ENCODE peak calls at places on chromosomes 16 and 17, in eight cellular contexts. U, R, C, E, S, D, T and K are unnamed samples. For H3K36me3, the result is how much of the 10 kb centered on the place peaks cover.

GRCh38 chr17:27315322-27315721 is 21.4 kb downstream of the WSB1 start:
- DNase-seq in T (no peak), R (peak), S (no peak), E (no peak), D (peak), C (no peak), U (no peak), K (no peak)

GRCh38 chr17:56431736-56432135 is 161.8 kb upstream of the NOG start:
- DNase-seq in U (no peak), T (peak), S (no peak), D (peak), R (no peak), E (no peak), C (no peak), K (no peak)

GRCh38 chr17:71580220-71580619 is 540.6 kb upstream of the SOX9 start:
- DNase-seq in U (no peak), R (no peak), D (no peak), T (no peak), E (no peak), C (no peak), S (no peak), K (no peak)

GRCh38 chr17:17236295-17237025 is 508 bp downstream of the FLCN start:
- DNase-seq in E (no peak), R (peak), S (peak), U (no peak), D (peak), C (peak), T (peak), K (peak)

GRCh38 chr17:27571563-27572129 is 59.3 kb upstream of the LGALS9 start:
- DNase-seq in R (no peak), E (no peak), U (no peak), S (no peak), T (no peak), D (no peak), C (no peak), K (no peak)

GRCh38 chr17:74862108-74862901 is 2.6 kb upstream of the GRIN2C start:
- DNase-seq in S (peak), U (peak), D (peak), C (no peak), E (peak), T (peak), R (peak), K (peak)

GRCh38 chr17:80948961-80949450 is 42.6 kb upstream of the CHMP6 start:
- DNase-seq in T (no peak), S (no peak), C (no peak), U (no peak), D (no peak), R (no peak), E (peak), K (no peak)

GRCh38 chr17:81143200-81143527 is 22.1 kb upstream of the PVALEF start:
- DNase-seq in S (no peak), E (no peak), T (no peak), D (no peak), R (no peak), C (no peak), U (no peak), K (no peak)

GRCh38 chr16:12188674-12189249 is 212.2 kb downstream of the SNX29 start:
- DNase-seq in E (no peak), S (no peak), U (no peak), T (no peak), R (no peak), C (peak), D (peak), K (no peak)

GRCh38 chr16:5905935-5906334 is 808.3 kb upstream of the EEF2KMT start:
- DNase-seq in D (no peak), T (no peak), C (no peak), U (no peak), E (no peak), R (no peak), S (no peak), K (no peak)

GRCh38 chr17:75552847-75553552 is 27.5 kb downstream of the LLGL2 start:
- DNase-seq in C (no peak), S (no peak), D (no peak), T (peak), E (no peak), U (no peak), R (no peak), K (no peak)

GRCh38 chr17:46060461-46060860 is 61.4 kb downstream of the STH start:
- DNase-seq in R (no peak), D (no peak), E (no peak), T (no peak), U (no peak), S (no peak), C (no peak), K (no peak)

GRCh38 chr16:88356727-88357199 is 26.0 kb upstream of the ZNF469 start:
- DNase-seq in U (no peak), R (no peak), S (no peak), D (no peak), E (peak), T (no peak), C (no peak), K (no peak)

GRCh38 chr17:73787036-73787720 is 142.9 kb upstream of the SDK2 start:
- DNase-seq in D (no peak), U (no peak), E (no peak), R (no peak), S (no peak), T (peak), C (no peak), K (no peak)

GRCh38 chr17:57442401-57442823 is 186.1 kb downstream of the MSI2 start:
- DNase-seq in D (peak), R (peak), C (no peak), S (no peak), E (no peak), U (no peak), T (no peak), K (no peak)

GRCh38 chr16:25297151-25297787 is 39.6 kb upstream of the ZKSCAN2 start:
- DNase-seq in T (no peak), C (no peak), S (no peak), E (no peak), U (no peak), D (no peak), R (no peak), K (no peak)

GRCh38 chr16:81446318-81447275 is 2.0 kb downstream of the CMIP start:
- DNase-seq in D (peak), S (peak), E (peak), T (no peak), R (no peak), C (peak), U (no peak), K (no peak)

GRCh38 chr16:67443299-67443698 is 12.4 kb downstream of the HSD11B2 start:
- DNase-seq in E (no peak), U (no peak), T (no peak), C (no peak), R (peak), D (peak), S (no peak), K (no peak)

GRCh38 chr16:35744084-35744483 is 2284.7 kb downstream of the TP53TG3F start:
- DNase-seq in E (no peak), D (no peak), R (no peak), S (no peak), C (no peak), U (no peak), T (no peak), K (no peak)

GRCh38 chr16:35746281-35746962 is 2287.0 kb downstream of the TP53TG3F start:
- DNase-seq in E (no peak), U (no peak), D (no peak), T (no peak), C (no peak), S (no peak), R (no peak), K (no peak)

GRCh38 chr16:35745821-35746248 is 2286.4 kb downstream of the TP53TG3F start:
- DNase-seq in S (no peak), E (no peak), T (no peak), C (no peak), R (no peak), U (no peak), D (no peak), K (no peak)

GRCh38 chr16:35744716-35745115 is 2285.3 kb downstream of the TP53TG3F start:
- DNase-seq in R (no peak), C (no peak), U (no peak), S (peak), T (no peak), E (no peak), D (no peak), K (no peak)

GRCh38 chr16:35745191-35745590 is 2285.8 kb downstream of the TP53TG3F start:
- DNase-seq in U (no peak), E (no peak), T (no peak), R (no peak), S (no peak), C (no peak), D (no peak), K (no peak)
- H2AFZ ChIP-seq in U (no peak), E (no peak), T (no peak), R (no peak), S (no peak), C (peak), D (no peak), K (no peak)

DNA sequence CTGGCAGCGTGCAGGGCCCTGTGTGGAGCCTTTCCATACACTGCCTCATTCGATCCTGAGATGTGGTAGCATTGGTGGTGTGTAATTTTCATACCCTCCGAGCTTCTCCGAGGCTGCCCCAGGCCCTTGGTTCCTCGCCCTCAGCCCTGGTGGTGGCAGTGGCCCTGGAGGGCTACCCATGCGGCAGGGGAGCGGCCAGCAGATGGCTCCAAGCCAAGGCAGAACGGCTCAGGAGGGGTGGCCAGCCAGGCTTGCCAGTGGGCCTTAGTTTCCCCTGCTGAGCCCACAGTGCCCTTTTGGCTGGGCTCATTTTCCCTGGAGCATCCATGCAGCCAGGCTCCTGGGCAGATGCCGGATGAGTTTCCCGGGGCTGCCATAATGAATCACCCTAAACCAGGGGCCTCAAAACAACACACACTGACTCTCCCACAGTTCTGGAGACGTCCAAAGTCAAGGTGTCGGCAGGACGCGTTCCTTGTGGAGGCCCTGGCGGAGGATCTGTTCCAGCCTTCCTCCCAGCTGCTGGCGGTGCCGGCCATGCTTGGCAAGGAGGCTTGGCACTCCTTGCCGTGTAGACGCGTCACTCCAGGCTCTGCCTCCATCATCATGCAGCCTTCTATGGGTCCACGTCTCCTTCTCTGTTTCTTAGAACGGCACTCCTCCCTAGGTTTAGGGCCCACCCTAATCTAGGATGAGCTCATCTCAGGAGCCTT is 158.8 kb upstream of the GSE1 start:
- DNase-seq in D (no peak), S (no peak), U (no peak), R (peak), T (no peak), C (no peak), E (no peak), K (no peak)
- H3K36me3 ChIP-seq in D (under half), S (under half), U (under half), R (under half), T (under half), C (under half), E (under half), K (under half)

GRCh38 chr17:62099532-62099931 is 34.5 kb upstream of the MED13 start:
- DNase-seq in U (no peak), E (no peak), C (no peak), T (no peak), S (no peak), R (no peak), D (no peak), K (no peak)

GRCh38 chr17:62093188-62094155 is 28.4 kb upstream of the MED13 start:
- DNase-seq in C (peak), E (peak), R (peak), T (no peak), S (peak), U (no peak), D (peak), K (no peak)

GRCh38 chr17:62098623-62099231 is 33.6 kb upstream of the MED13 start:
- DNase-seq in R (no peak), S (no peak), U (peak), D (no peak), T (no peak), C (no peak), E (no peak), K (peak)

GRCh38 chr17:62094175-62094574 is 29.1 kb upstream of the MED13 start:
- DNase-seq in T (no peak), C (no peak), U (no peak), D (peak), E (no peak), R (peak), S (no peak), K (no peak)

DNA sequence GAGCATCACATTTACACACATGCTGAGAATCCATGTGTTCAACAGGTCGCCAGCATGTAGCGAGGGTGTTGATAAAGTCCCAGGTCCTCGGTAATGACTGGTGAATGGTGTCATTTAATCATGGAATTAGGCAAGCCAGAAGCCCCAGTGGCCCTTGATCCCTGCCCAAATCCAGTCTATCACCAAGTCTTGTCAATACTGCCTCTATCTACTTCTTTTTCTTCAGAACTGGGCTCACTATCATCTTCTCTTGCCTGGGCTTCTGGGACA is 31.3 kb upstream of the MED13 start:
- DNase-seq in T (no peak), U (no peak), R (no peak), C (no peak), S (no peak), E (no peak), D (no peak), K (no peak)
- H2AFZ ChIP-seq in T (no peak), U (no peak), R (no peak), C (no peak), S (no peak), E (no peak), D (no peak), K (no peak)

GRCh38 chr16:58582133-58582532 is 47.5 kb downstream of the CNOT1 start:
- DNase-seq in U (no peak), D (no peak), T (no peak), C (no peak), R (no peak), E (no peak), S (no peak), K (no peak)

GRCh38 chr16:58586340-58587030 is 43.1 kb downstream of the CNOT1 start:
- DNase-seq in D (no peak), R (no peak), U (no peak), T (no peak), C (no peak), S (no peak), E (no peak), K (no peak)

GRCh38 chr16:58579587-58579986 is 50.0 kb downstream of the CNOT1 start:
- DNase-seq in U (no peak), D (no peak), T (no peak), C (no peak), R (no peak), E (no peak), S (no peak), K (no peak)

GRCh38 chr16:58584831-58585505 is 44.7 kb downstream of the CNOT1 start:
- DNase-seq in S (no peak), T (no peak), D (peak), C (no peak), R (no peak), U (no peak), E (no peak), K (no peak)

GRCh38 chr16:58582971-58583765 is 46.5 kb downstream of the CNOT1 start:
- DNase-seq in E (no peak), T (peak), D (no peak), U (no peak), C (no peak), R (no peak), S (no peak), K (no peak)
- H3K36me3 ChIP-seq in E (half or more), T (half or more), D (half or more), U (under half), C (half or more), R (under half), S (under half), K (half or more)

GRCh38 chr17:44899074-44899782 is at the start of gene EFTUD2:
- DNase-seq in T (peak), D (peak), C (peak), U (peak), S (peak), R (peak), E (peak), K (peak)

GRCh38 chr17:44903012-44903685 is 3.9 kb upstream of the EFTUD2 start:
- DNase-seq in C (peak), S (no peak), U (no peak), E (no peak), R (no peak), D (no peak), T (no peak), K (no peak)

GRCh38 chr17:44902135-44902760 is 3.0 kb upstream of the EFTUD2 start:
- DNase-seq in S (no peak), C (peak), U (no peak), E (no peak), R (no peak), T (no peak), D (no peak), K (no peak)

GRCh38 chr17:44900894-44901293 is 1.6 kb upstream of the EFTUD2 start:
- DNase-seq in R (peak), E (no peak), U (no peak), T (no peak), C (peak), S (peak), D (peak), K (no peak)

GRCh38 chr17:44901323-44901965 is 2.2 kb upstream of the EFTUD2 start:
- DNase-seq in T (no peak), U (no peak), E (no peak), C (peak), D (peak), S (peak), R (peak), K (no peak)
- H2AFZ ChIP-seq in T (no peak), U (no peak), E (no peak), C (no peak), D (peak), S (no peak), R (no peak), K (no peak)

GRCh38 chr17:82272495-82273326 is 789 bp downstream of the CSNK1D start:
- DNase-seq in U (peak), R (no peak), D (peak), T (peak), S (no peak), C (no peak), E (peak), K (peak)

GRCh38 chr17:82271401-82271800 is 2.1 kb downstream of the CSNK1D start:
- DNase-seq in E (no peak), U (no peak), D (no peak), T (no peak), S (no peak), R (no peak), C (no peak), K (no peak)

GRCh38 chr17:82269138-82269881 is 4.2 kb downstream of the CSNK1D start:
- DNase-seq in C (no peak), E (no peak), T (no peak), U (no peak), S (no peak), R (no peak), D (no peak), K (no peak)

GRCh38 chr17:82269882-82270500 is 3.5 kb downstream of the CSNK1D start:
- DNase-seq in S (no peak), E (no peak), U (no peak), R (no peak), D (no peak), T (no peak), C (no peak), K (no peak)

DNA sequence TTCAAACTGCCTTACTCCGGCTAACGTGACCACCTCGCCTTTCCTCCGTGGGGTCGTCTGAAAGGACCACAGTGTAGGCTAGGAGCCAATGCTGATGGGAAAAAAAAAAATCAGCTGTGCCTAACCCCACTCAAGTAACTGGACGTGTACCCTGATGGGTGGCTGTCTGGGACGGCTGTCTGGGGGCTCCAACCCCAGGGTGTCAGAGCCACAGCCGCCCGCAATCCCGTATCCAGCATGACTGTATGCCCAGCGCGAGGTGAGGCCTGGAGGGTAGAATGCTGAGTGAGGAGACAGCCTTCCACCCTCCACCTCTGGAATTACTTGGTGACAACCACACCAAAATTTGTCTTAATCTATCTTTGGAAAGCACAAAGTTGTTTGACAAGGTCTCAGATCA is 2.8 kb downstream of the CSNK1D start:
- DNase-seq in U (no peak), E (no peak), D (no peak), S (no peak), C (no peak), T (no peak), R (no peak), K (no peak)
- H3K36me3 ChIP-seq in U (under half), E (under half), D (under half), S (under half), C (under half), T (under half), R (under half), K (under half)

GRCh38 chr16:2008631-2009301 is 855 bp downstream of the ZNF598 start:
- DNase-seq in T (no peak), S (peak), R (peak), D (peak), U (peak), C (peak), E (peak), K (peak)

GRCh38 chr16:2008009-2008526 is 1.6 kb downstream of the ZNF598 start:
- DNase-seq in E (no peak), R (peak), U (no peak), D (peak), C (peak), T (no peak), S (peak), K (no peak)

GRCh38 chr16:2007081-2007836 is 2.4 kb downstream of the ZNF598 start:
- DNase-seq in C (no peak), E (no peak), D (no peak), U (no peak), S (no peak), T (no peak), R (no peak), K (no peak)

GRCh38 chr16:2009791-2010510 is at the start of gene ZNF598:
- DNase-seq in R (peak), D (peak), T (peak), U (peak), S (peak), E (peak), C (peak), K (peak)

GRCh38 chr16:2009302-2009711 is 314 bp downstream of the ZNF598 start:
- DNase-seq in D (peak), U (peak), C (no peak), E (peak), R (no peak), S (no peak), T (no peak), K (no peak)
- H2AFZ ChIP-seq in D (peak), U (peak), C (peak), E (no peak), R (no peak), S (no peak), T (peak), K (no peak)